ENCODE peak calls at places on chromosomes 2 and 18, in five cellular contexts. M is GF-D8, U is HS-5, L is AG09319, S is lung microvascular endothelial cell. Q is an unnamed sample.

GRCh38 chr2:112588611-112589045 is 4.2 kb downstream of the CHCHD5 start:
- DNase-seq in L (no peak), S (peak; percentile 58), U (no peak), M (no peak), Q (no peak)

GRCh38 chr18:80246656-80247402 is 485 bp downstream of the PARD6G start:
- DNase-seq in L (no peak), U (no peak), S (no peak), M (no peak), Q (no peak)

GRCh38 chr2:8437949-8438400 is 243.9 kb upstream of the ID2 start:
- DNase-seq in M (no peak), U (no peak), S (no peak), L (no peak), Q (no peak)

GRCh38 chr18:9927392-9928063 is 13.7 kb downstream of the VAPA start:
- DNase-seq in S (no peak), M (no peak), U (no peak), L (no peak), Q (no peak)

GRCh38 chr2:127569274-127570065 is 34.0 kb downstream of the MYO7B start:
- DNase-seq in S (peak; percentile 76), M (no peak), U (no peak), L (peak; percentile 38), Q (no peak)

GRCh38 chr18:75831960-75832359 is 404.5 kb upstream of the SMIM21 start:
- DNase-seq in S (no peak), M (no peak), U (no peak), L (no peak), Q (no peak)

GRCh38 chr18:907880-908512 is 3.3 kb downstream of the ADCYAP1 start:
- DNase-seq in S (peak; percentile 18), M (no peak), U (no peak), L (no peak), Q (no peak)

GRCh38 chr2:197600306-197600705 is 75.1 kb downstream of the RFTN2 start:
- DNase-seq in U (no peak), M (no peak), L (no peak), S (no peak), Q (no peak)

GRCh38 chr2:163563336-163563735 is 172.5 kb downstream of the FIGN start:
- DNase-seq in U (no peak), L (no peak), M (no peak), S (no peak), Q (no peak)

GRCh38 chr2:2748399-2749205 is 417.5 kb upstream of the MYT1L start:
- DNase-seq in M (no peak), S (no peak), L (no peak), U (no peak), Q (no peak)

GRCh38 chr18:7871560-7872456 is 304.7 kb downstream of the PTPRM start:
- DNase-seq in S (no peak), L (no peak), M (no peak), U (no peak), Q (no peak)

GRCh38 chr2:232931636-232932035 is 61.6 kb downstream of the SNORC start:
- DNase-seq in U (no peak), S (no peak), L (no peak), M (no peak), Q (no peak)

GRCh38 chr2:203740741-203741363 is 34.4 kb downstream of the CD28 start:
- DNase-seq in S (peak; percentile 8), L (no peak), U (no peak), M (no peak), Q (no peak)

GRCh38 chr18:61963705-61964104 is 70.9 kb upstream of the RNF152 start:
- DNase-seq in S (no peak), L (no peak), M (no peak), U (no peak), Q (no peak)

GRCh38 chr18:67428805-67429204 is 87.7 kb downstream of the DSEL start:
- DNase-seq in U (peak; percentile 11), L (peak; percentile 69), S (no peak), M (no peak), Q (no peak)

GRCh38 chr2:101147062-101147461 is 4.1 kb downstream of the TBC1D8 start:
- DNase-seq in S (no peak), U (no peak), L (no peak), M (no peak), Q (no peak)

GRCh38 chr18:35513181-35513932 is 15.6 kb upstream of the INO80C start:
- DNase-seq in M (no peak), U (no peak), S (no peak), L (no peak), Q (no peak)

GRCh38 chr2:174153757-174154680 is 94.3 kb downstream of the OLA1 start:
- DNase-seq in L (peak; percentile 61), S (peak; percentile 80), M (no peak), U (no peak), Q (no peak)

GRCh38 chr2:161059388-161059787 is 100.8 kb upstream of the TANK start:
- DNase-seq in L (no peak), M (no peak), U (no peak), S (no peak), Q (no peak)

GRCh38 chr2:219648963-219649362 is 21.5 kb downstream of the SLC4A3 start:
- DNase-seq in M (no peak), L (no peak), S (no peak), U (no peak), Q (no peak)

GRCh38 chr2:7118606-7119503 is 201.6 kb downstream of the RNF144A start:
- DNase-seq in S (peak; percentile 9), L (peak; percentile 4), U (peak; percentile 13), M (no peak), Q (no peak)

GRCh38 chr2:70078384-70078783 is 8.9 kb upstream of the PCBP1 start:
- DNase-seq in S (peak; percentile 50), L (no peak), M (peak; percentile 44), U (no peak), Q (no peak)

GRCh38 chr2:180790891-180791290 is 189.5 kb upstream of the UBE2E3 start:
- DNase-seq in S (no peak), M (no peak), U (no peak), L (peak; percentile 15), Q (no peak)

GRCh38 chr2:55961318-55961911 is 37.8 kb upstream of the EFEMP1 start:
- DNase-seq in S (peak; percentile 82), U (no peak), L (no peak), M (no peak), Q (no peak)

GRCh38 chr2:197571622-197572271 is 55.9 kb downstream of the MOB4 start:
- DNase-seq in L (peak; percentile 49), S (peak; percentile 30), M (no peak), U (peak; percentile 47), Q (no peak)

GRCh38 chr18:47420130-47420529 is 168.7 kb upstream of the SKOR2 start:
- DNase-seq in L (no peak), M (peak; percentile 12), U (no peak), S (no peak), Q (no peak)

GRCh38 chr18:10838594-10838993 is 310.8 kb downstream of the PIEZO2 start:
- DNase-seq in S (no peak), M (no peak), L (no peak), U (no peak), Q (no peak)

GRCh38 chr2:77831878-77832277 is 309.7 kb upstream of the LRRTM4 start:
- DNase-seq in S (no peak), M (no peak), U (no peak), L (no peak), Q (no peak)

GRCh38 chr2:208096080-208096479 is 28.2 kb downstream of the CRYGD start:
- DNase-seq in U (no peak), S (no peak), L (no peak), M (no peak), Q (no peak)

GRCh38 chr18:11955299-11956029 is 25.8 kb upstream of the IMPA2 start:
- DNase-seq in L (no peak), U (no peak), S (peak; percentile 82), M (peak; percentile 26), Q (no peak)

GRCh38 chr2:47016172-47016913 is 100.7 kb upstream of the MCFD2 start:
- DNase-seq in U (peak; percentile 85), S (peak; percentile 79), L (peak; percentile 80), M (peak; percentile 82), Q (no peak)

GRCh38 chr2:150610670-150611279 is 123.3 kb upstream of the RND3 start:
- DNase-seq in L (no peak), M (no peak), U (no peak), S (peak; percentile 60), Q (no peak)

GRCh38 chr2:68936889-68937288 is 15.8 kb downstream of the GKN2 start:
- DNase-seq in L (no peak), S (no peak), U (no peak), M (no peak), Q (no peak)

GRCh38 chr2:121888189-121888557 is 132.7 kb downstream of the TSN start:
- DNase-seq in S (no peak), M (no peak), U (no peak), L (no peak), Q (no peak)

GRCh38 chr2:94995516-94995915 is 30.0 kb upstream of the MAL start:
- DNase-seq in S (no peak), L (no peak), U (no peak), M (no peak), Q (no peak)

GRCh38 chr18:9092665-9093064 is 9.8 kb upstream of the NDUFV2 start:
- DNase-seq in L (no peak), M (peak; percentile 30), U (no peak), S (peak; percentile 84), Q (no peak)

GRCh38 chr2:104945866-104946265 is 92.0 kb downstream of the POU3F3 start:
- DNase-seq in M (no peak), L (no peak), S (no peak), U (no peak), Q (no peak)

GRCh38 chr18:55265916-55266488 is 306.7 kb upstream of the CCDC68 start:
- DNase-seq in S (peak; percentile 65), U (no peak), M (peak; percentile 21), L (no peak), Q (no peak)

GRCh38 chr2:114543106-114543806 is 100.8 kb downstream of the DPP10 start:
- DNase-seq in M (peak; percentile 48), S (peak; percentile 4), U (no peak), L (no peak), Q (no peak)